ENCODE peak calls at places on chromosomes 1 and 21, in five cellular contexts. One of them, this sample, is unnamed.

GRCh38 chr1:31593770-31594632 is 17.7 kb downstream of the TINAGL1 start:
- DNase-seq in heart left ventricle: peak
- DNase-seq in HCT116: peak
- DNase-seq in endothelial cell of umbilical vein: peak
- DNase-seq in stomach: peak
- DNase-seq in this sample: peak

GRCh38 chr1:68231627-68232303 is 558 bp downstream of the WLS start:
- DNase-seq in heart left ventricle: peak
- DNase-seq in endothelial cell of umbilical vein: peak
- DNase-seq in stomach: peak
- DNase-seq in HCT116: no peak
- DNase-seq in this sample: no peak

GRCh38 chr1:28370220-28371010 is 875 bp downstream of the PHACTR4 start:
- DNase-seq in stomach: no peak
- DNase-seq in endothelial cell of umbilical vein: no peak
- DNase-seq in heart left ventricle: no peak
- DNase-seq in HCT116: no peak
- DNase-seq in this sample: peak

GRCh38 chr1:25148673-25149300 is 83.5 kb downstream of the SYF2 start:
- DNase-seq in stomach: no peak
- DNase-seq in HCT116: no peak
- DNase-seq in endothelial cell of umbilical vein: peak
- DNase-seq in heart left ventricle: no peak
- DNase-seq in this sample: no peak

GRCh38 chr1:155181371-155182051 is 7.9 kb downstream of the TRIM46 start:
- DNase-seq in stomach: peak
- DNase-seq in endothelial cell of umbilical vein: no peak
- DNase-seq in HCT116: no peak
- DNase-seq in heart left ventricle: peak
- DNase-seq in this sample: no peak

GRCh38 chr1:117534995-117535467 is 70.8 kb upstream of the TENT5C start:
- DNase-seq in endothelial cell of umbilical vein: peak
- DNase-seq in stomach: peak
- DNase-seq in HCT116: peak
- DNase-seq in heart left ventricle: no peak
- DNase-seq in this sample: peak

GRCh38 chr1:53175302-53175913 is 21.2 kb upstream of the CPT2 start:
- DNase-seq in heart left ventricle: no peak
- DNase-seq in stomach: peak
- DNase-seq in HCT116: no peak
- DNase-seq in endothelial cell of umbilical vein: no peak
- DNase-seq in this sample: no peak

GRCh38 chr1:166086113-166086908 is 80.5 kb downstream of the FAM78B start:
- DNase-seq in heart left ventricle: no peak
- DNase-seq in HCT116: no peak
- DNase-seq in endothelial cell of umbilical vein: no peak
- DNase-seq in stomach: no peak
- DNase-seq in this sample: no peak

GRCh38 chr1:168970945-168971799 is 135.3 kb upstream of the ATP1B1 start:
- DNase-seq in heart left ventricle: no peak
- DNase-seq in endothelial cell of umbilical vein: no peak
- DNase-seq in HCT116: no peak
- DNase-seq in stomach: no peak
- DNase-seq in this sample: no peak

GRCh38 chr1:232880354-232880753 is 70.1 kb upstream of the NTPCR start:
- DNase-seq in endothelial cell of umbilical vein: peak
- DNase-seq in stomach: peak
- DNase-seq in HCT116: peak
- DNase-seq in heart left ventricle: no peak
- DNase-seq in this sample: peak

GRCh38 chr1:15847100-15847892 is at the start of gene SPEN:
- DNase-seq in stomach: peak
- DNase-seq in HCT116: peak
- DNase-seq in endothelial cell of umbilical vein: peak
- DNase-seq in heart left ventricle: peak
- DNase-seq in this sample: peak

GRCh38 chr1:66312316-66312715 is 221.6 kb upstream of the SGIP1 start:
- DNase-seq in stomach: no peak
- DNase-seq in heart left ventricle: no peak
- DNase-seq in HCT116: no peak
- DNase-seq in endothelial cell of umbilical vein: no peak
- DNase-seq in this sample: no peak

GRCh38 chr1:9903801-9904527 is 6.1 kb downstream of the CTNNBIP1 start:
- DNase-seq in endothelial cell of umbilical vein: no peak
- DNase-seq in heart left ventricle: no peak
- DNase-seq in HCT116: no peak
- DNase-seq in stomach: no peak
- DNase-seq in this sample: no peak

GRCh38 chr1:162632234-162632666 is at the start of gene DDR2:
- DNase-seq in heart left ventricle: no peak
- DNase-seq in HCT116: no peak
- DNase-seq in stomach: peak
- DNase-seq in endothelial cell of umbilical vein: peak
- DNase-seq in this sample: no peak

GRCh38 chr1:231059566-231060193 is 19.6 kb upstream of the FAM89A start:
- DNase-seq in endothelial cell of umbilical vein: peak
- DNase-seq in heart left ventricle: no peak
- DNase-seq in HCT116: no peak
- DNase-seq in stomach: no peak
- DNase-seq in this sample: peak

GRCh38 chr1:23593556-23594148 is 34.4 kb upstream of the ID3 start:
- DNase-seq in heart left ventricle: no peak
- DNase-seq in endothelial cell of umbilical vein: no peak
- DNase-seq in stomach: no peak
- DNase-seq in HCT116: no peak
- DNase-seq in this sample: no peak

GRCh38 chr1:226973371-226973897 is 33.3 kb downstream of the COQ8A start:
- DNase-seq in heart left ventricle: peak
- DNase-seq in HCT116: no peak
- DNase-seq in endothelial cell of umbilical vein: no peak
- DNase-seq in stomach: no peak
- DNase-seq in this sample: no peak

GRCh38 chr1:229105109-229105508 is 165.8 kb upstream of the RAB4A start:
- DNase-seq in HCT116: no peak
- DNase-seq in endothelial cell of umbilical vein: no peak
- DNase-seq in stomach: peak
- DNase-seq in heart left ventricle: no peak
- DNase-seq in this sample: no peak

GRCh38 chr1:182095946-182096345 is 34.4 kb upstream of the ZNF648 start:
- DNase-seq in endothelial cell of umbilical vein: no peak
- DNase-seq in heart left ventricle: no peak
- DNase-seq in HCT116: no peak
- DNase-seq in stomach: no peak
- DNase-seq in this sample: no peak

GRCh38 chr1:116694524-116694923 is 27.0 kb upstream of the IGSF3 start:
- DNase-seq in endothelial cell of umbilical vein: no peak
- DNase-seq in stomach: no peak
- DNase-seq in heart left ventricle: no peak
- DNase-seq in HCT116: no peak
- DNase-seq in this sample: no peak

GRCh38 chr1:84941843-84942242 is 48.8 kb upstream of the LPAR3 start:
- DNase-seq in endothelial cell of umbilical vein: no peak
- DNase-seq in HCT116: no peak
- DNase-seq in stomach: no peak
- DNase-seq in heart left ventricle: no peak
- DNase-seq in this sample: no peak

GRCh38 chr1:112808861-112809684 is 93.9 kb upstream of the PPM1J start:
- DNase-seq in heart left ventricle: peak
- DNase-seq in stomach: peak
- DNase-seq in HCT116: peak
- DNase-seq in endothelial cell of umbilical vein: peak
- DNase-seq in this sample: peak

GRCh38 chr1:2429780-2430591 is 17.6 kb upstream of the PEX10 start:
- DNase-seq in endothelial cell of umbilical vein: no peak
- DNase-seq in heart left ventricle: no peak
- DNase-seq in HCT116: no peak
- DNase-seq in stomach: no peak
- DNase-seq in this sample: peak

GRCh38 chr21:35674895-35675470 is 385.3 kb downstream of the SETD4 start:
- DNase-seq in heart left ventricle: no peak
- DNase-seq in stomach: no peak
- DNase-seq in endothelial cell of umbilical vein: no peak
- DNase-seq in HCT116: no peak
- DNase-seq in this sample: no peak

GRCh38 chr1:31952825-31953220 is 14.7 kb upstream of the PTP4A2 start:
- DNase-seq in heart left ventricle: no peak
- DNase-seq in stomach: no peak
- DNase-seq in endothelial cell of umbilical vein: no peak
- DNase-seq in HCT116: no peak
- DNase-seq in this sample: no peak

GRCh38 chr1:94045465-94046056 is 75.4 kb downstream of the ABCA4 start:
- DNase-seq in heart left ventricle: peak
- DNase-seq in endothelial cell of umbilical vein: peak
- DNase-seq in stomach: peak
- DNase-seq in HCT116: peak
- DNase-seq in this sample: peak

GRCh38 chr1:56472860-56473259 is 106.5 kb downstream of the PLPP3 start:
- DNase-seq in endothelial cell of umbilical vein: no peak
- DNase-seq in heart left ventricle: no peak
- DNase-seq in stomach: no peak
- DNase-seq in HCT116: no peak
- DNase-seq in this sample: no peak

GRCh38 chr1:227370463-227371254 is 52.4 kb upstream of the CDC42BPA start:
- DNase-seq in HCT116: no peak
- DNase-seq in heart left ventricle: no peak
- DNase-seq in stomach: no peak
- DNase-seq in endothelial cell of umbilical vein: peak
- DNase-seq in this sample: no peak

GRCh38 chr1:29280780-29281131 is 44.4 kb downstream of the PTPRU start:
- DNase-seq in HCT116: no peak
- DNase-seq in heart left ventricle: no peak
- DNase-seq in stomach: no peak
- DNase-seq in endothelial cell of umbilical vein: peak
- DNase-seq in this sample: no peak

GRCh38 chr1:118825619-118826018 is 162.5 kb downstream of the TBX15 start:
- DNase-seq in stomach: no peak
- DNase-seq in endothelial cell of umbilical vein: no peak
- DNase-seq in heart left ventricle: no peak
- DNase-seq in HCT116: no peak
- DNase-seq in this sample: no peak
- TF ChIP-seq POLR2A in stomach: no peak
- TF ChIP-seq POLR2A in endothelial cell of umbilical vein: no peak
- TF ChIP-seq POLR2A in heart left ventricle: no peak
- TF ChIP-seq POLR2A in HCT116: no peak
- TF ChIP-seq POLR2A in this sample: no peak

GRCh38 chr1:236002025-236002390 is 62.9 kb downstream of the NID1 start:
- DNase-seq in HCT116: no peak
- DNase-seq in endothelial cell of umbilical vein: no peak
- DNase-seq in stomach: no peak
- DNase-seq in heart left ventricle: no peak
- DNase-seq in this sample: no peak
- TF ChIP-seq POLR2A in HCT116: no peak
- TF ChIP-seq POLR2A in endothelial cell of umbilical vein: no peak
- TF ChIP-seq POLR2A in stomach: no peak
- TF ChIP-seq POLR2A in heart left ventricle: no peak
- TF ChIP-seq POLR2A in this sample: no peak

DNA sequence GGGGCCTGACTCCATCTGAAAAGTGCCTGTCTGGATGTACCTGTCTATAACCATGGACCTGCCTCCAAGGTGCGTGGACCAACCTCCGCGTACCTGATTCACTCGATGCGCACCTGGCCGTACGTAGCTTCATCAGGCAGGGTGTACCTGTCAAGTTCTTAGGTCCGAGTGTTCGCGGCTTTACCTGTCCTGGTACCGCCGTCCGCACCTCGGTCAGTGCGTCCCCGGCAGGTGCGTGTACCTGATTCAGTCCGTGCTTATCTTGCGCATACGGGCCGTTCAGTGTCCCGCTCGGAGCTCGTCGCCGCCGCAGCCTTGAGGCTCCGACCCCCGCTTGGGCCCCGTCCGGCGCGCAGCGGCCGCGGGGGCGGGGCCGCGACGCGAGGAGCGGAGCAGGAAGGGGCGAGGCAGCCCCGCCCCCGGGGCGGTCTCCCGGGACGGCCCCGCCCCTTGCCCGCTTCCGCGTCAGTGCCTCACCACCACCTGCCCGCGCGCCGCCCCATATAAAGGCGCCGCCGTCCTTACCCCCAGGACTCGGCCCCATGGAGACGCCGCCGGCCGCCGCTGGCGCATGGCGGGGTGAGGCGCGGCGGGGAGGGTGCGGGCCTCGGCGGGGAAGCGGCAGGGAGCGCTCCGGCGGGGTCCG is at the start of gene ZC3H12A:
- DNase-seq in HCT116: peak
- DNase-seq in heart left ventricle: peak
- DNase-seq in endothelial cell of umbilical vein: peak
- DNase-seq in stomach: peak
- DNase-seq in this sample: peak
- TF ChIP-seq POLR2A in HCT116: peak
- TF ChIP-seq POLR2A in heart left ventricle: peak
- TF ChIP-seq POLR2A in endothelial cell of umbilical vein: peak
- TF ChIP-seq POLR2A in stomach: no peak
- TF ChIP-seq POLR2A in this sample: peak

DNA sequence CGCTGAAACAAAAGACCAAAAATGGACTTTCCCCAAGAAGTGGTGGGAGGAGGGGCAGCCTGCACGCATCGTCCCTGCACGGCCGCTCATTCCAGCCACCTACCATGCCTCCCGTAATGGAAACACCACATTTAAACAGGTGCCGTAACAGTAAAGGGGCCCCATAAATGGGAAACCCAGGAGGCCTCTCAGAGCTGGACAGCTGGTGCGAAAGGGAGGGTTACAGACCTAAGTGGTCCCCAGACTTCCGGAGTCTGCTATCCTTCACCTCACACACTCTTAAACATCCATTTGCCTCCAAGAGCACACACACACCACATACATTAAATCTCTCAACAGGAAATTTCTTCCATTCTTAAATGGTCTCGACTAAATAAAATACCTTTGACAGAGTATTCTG is 120.7 kb upstream of the SOD1 start:
- DNase-seq in heart left ventricle: no peak
- DNase-seq in endothelial cell of umbilical vein: no peak
- DNase-seq in stomach: no peak
- DNase-seq in HCT116: no peak
- DNase-seq in this sample: no peak
- TF ChIP-seq POLR2A in heart left ventricle: no peak
- TF ChIP-seq POLR2A in endothelial cell of umbilical vein: no peak
- TF ChIP-seq POLR2A in stomach: no peak
- TF ChIP-seq POLR2A in HCT116: no peak
- TF ChIP-seq POLR2A in this sample: no peak

DNA sequence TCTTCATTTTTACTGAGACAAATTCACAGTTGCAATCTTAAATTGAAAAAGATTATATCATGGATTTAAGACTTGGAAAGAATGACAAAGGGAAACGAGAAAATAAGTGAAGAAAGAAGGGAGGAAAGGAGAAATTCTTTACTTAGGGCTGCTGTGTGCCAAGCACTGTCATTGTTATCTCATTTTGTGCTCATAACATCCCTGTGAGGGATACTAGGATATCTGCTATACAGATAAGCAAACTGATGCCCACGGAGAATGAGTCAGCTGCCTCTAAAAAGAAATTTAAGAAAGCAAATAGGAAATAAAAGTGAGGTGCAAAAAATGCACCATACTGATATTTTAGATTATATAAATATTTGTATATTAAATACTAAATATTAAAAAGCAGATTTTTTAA is 183.7 kb upstream of the NR5A2 start:
- DNase-seq in stomach: no peak
- DNase-seq in endothelial cell of umbilical vein: peak
- DNase-seq in heart left ventricle: no peak
- DNase-seq in HCT116: no peak
- DNase-seq in this sample: peak
- TF ChIP-seq POLR2A in stomach: no peak
- TF ChIP-seq POLR2A in endothelial cell of umbilical vein: no peak
- TF ChIP-seq POLR2A in heart left ventricle: no peak
- TF ChIP-seq POLR2A in HCT116: no peak
- TF ChIP-seq POLR2A in this sample: no peak

GRCh38 chr1:198620951-198621824 is 17.7 kb upstream of the PTPRC start:
- DNase-seq in HCT116: no peak
- DNase-seq in heart left ventricle: peak
- DNase-seq in stomach: no peak
- DNase-seq in endothelial cell of umbilical vein: no peak
- DNase-seq in this sample: no peak
- TF ChIP-seq POLR2A in HCT116: no peak
- TF ChIP-seq POLR2A in heart left ventricle: no peak
- TF ChIP-seq POLR2A in stomach: no peak
- TF ChIP-seq POLR2A in endothelial cell of umbilical vein: no peak
- TF ChIP-seq POLR2A in this sample: no peak